ENCODE peak calls at places on chromosome 11, in eight cellular contexts. One of them, this sample, is unnamed.

GRCh38 chr11:46383404-46383758 is 1.9 kb downstream of the MDK start:
- DNase-seq in SK-N-SH: no peak
- DNase-seq in colonic mucosa: no peak
- DNase-seq in WTC11: no peak
- DNase-seq in osteoblast: no peak
- DNase-seq in AG09319: no peak
- DNase-seq in GM12865: no peak
- DNase-seq in left lung: no peak
- DNase-seq in this sample: no peak

GRCh38 chr11:6667733-6668374 is 12.2 kb upstream of the DCHS1 start:
- DNase-seq in SK-N-SH: no peak
- DNase-seq in colonic mucosa: no peak
- DNase-seq in WTC11: no peak
- DNase-seq in osteoblast: no peak
- DNase-seq in AG09319: no peak
- DNase-seq in GM12865: peak
- DNase-seq in left lung: no peak
- DNase-seq in this sample: no peak

GRCh38 chr11:19110290-19110689 is 6.7 kb upstream of the ZDHHC13 start:
- DNase-seq in SK-N-SH: no peak
- DNase-seq in colonic mucosa: no peak
- DNase-seq in WTC11: no peak
- DNase-seq in osteoblast: no peak
- DNase-seq in AG09319: no peak
- DNase-seq in GM12865: no peak
- DNase-seq in left lung: no peak
- DNase-seq in this sample: no peak

GRCh38 chr11:75429902-75430691 is 2.9 kb downstream of the KLHL35 start:
- DNase-seq in SK-N-SH: peak
- DNase-seq in colonic mucosa: peak
- DNase-seq in WTC11: peak
- DNase-seq in osteoblast: peak
- DNase-seq in AG09319: no peak
- DNase-seq in GM12865: peak
- DNase-seq in left lung: peak
- DNase-seq in this sample: no peak

GRCh38 chr11:12408156-12408770 is 30.9 kb downstream of the PARVA start:
- DNase-seq in SK-N-SH: no peak
- DNase-seq in colonic mucosa: no peak
- DNase-seq in WTC11: no peak
- DNase-seq in osteoblast: no peak
- DNase-seq in AG09319: no peak
- DNase-seq in GM12865: no peak
- DNase-seq in left lung: no peak
- DNase-seq in this sample: no peak

GRCh38 chr11:61477734-61478148 is 30.8 kb upstream of the LRRC10B start:
- DNase-seq in SK-N-SH: peak
- DNase-seq in colonic mucosa: peak
- DNase-seq in WTC11: peak
- DNase-seq in osteoblast: peak
- DNase-seq in AG09319: no peak
- DNase-seq in GM12865: peak
- DNase-seq in left lung: no peak
- DNase-seq in this sample: no peak

GRCh38 chr11:44865866-44866272 is 84.8 kb downstream of the TP53I11 start:
- DNase-seq in SK-N-SH: peak
- DNase-seq in colonic mucosa: no peak
- DNase-seq in WTC11: no peak
- DNase-seq in osteoblast: peak
- DNase-seq in AG09319: no peak
- DNase-seq in GM12865: no peak
- DNase-seq in left lung: no peak
- DNase-seq in this sample: no peak

GRCh38 chr11:103870821-103871309 is 165.6 kb upstream of the DDI1 start:
- DNase-seq in SK-N-SH: no peak
- DNase-seq in colonic mucosa: peak
- DNase-seq in WTC11: no peak
- DNase-seq in osteoblast: no peak
- DNase-seq in AG09319: no peak
- DNase-seq in GM12865: no peak
- DNase-seq in left lung: peak
- DNase-seq in this sample: no peak

GRCh38 chr11:123129920-123130319 is 65.1 kb downstream of the CLMP start:
- DNase-seq in SK-N-SH: no peak
- DNase-seq in colonic mucosa: no peak
- DNase-seq in WTC11: no peak
- DNase-seq in osteoblast: peak
- DNase-seq in AG09319: no peak
- DNase-seq in GM12865: no peak
- DNase-seq in left lung: no peak
- DNase-seq in this sample: no peak

GRCh38 chr11:105232021-105232420 is 92.5 kb upstream of the CARD18 start:
- DNase-seq in SK-N-SH: no peak
- DNase-seq in colonic mucosa: no peak
- DNase-seq in WTC11: no peak
- DNase-seq in osteoblast: no peak
- DNase-seq in AG09319: no peak
- DNase-seq in GM12865: no peak
- DNase-seq in left lung: no peak
- DNase-seq in this sample: no peak

GRCh38 chr11:94768602-94769511 is 701 bp downstream of the AMOTL1 start:
- DNase-seq in SK-N-SH: peak
- DNase-seq in colonic mucosa: no peak
- DNase-seq in WTC11: peak
- DNase-seq in osteoblast: no peak
- DNase-seq in AG09319: no peak
- DNase-seq in GM12865: no peak
- DNase-seq in left lung: peak
- DNase-seq in this sample: no peak

GRCh38 chr11:75349540-75350116 is 1.8 kb downstream of the ARRB1 start:
- DNase-seq in SK-N-SH: no peak
- DNase-seq in colonic mucosa: peak
- DNase-seq in WTC11: no peak
- DNase-seq in osteoblast: no peak
- DNase-seq in AG09319: no peak
- DNase-seq in GM12865: no peak
- DNase-seq in left lung: peak
- DNase-seq in this sample: no peak

GRCh38 chr11:96263361-96263763 is 79.6 kb downstream of the MAML2 start:
- DNase-seq in SK-N-SH: no peak
- DNase-seq in colonic mucosa: no peak
- DNase-seq in WTC11: no peak
- DNase-seq in osteoblast: no peak
- DNase-seq in AG09319: no peak
- DNase-seq in GM12865: no peak
- DNase-seq in left lung: no peak
- DNase-seq in this sample: no peak

GRCh38 chr11:128415539-128415938 is 171.8 kb downstream of the ETS1 start:
- DNase-seq in SK-N-SH: no peak
- DNase-seq in colonic mucosa: no peak
- DNase-seq in WTC11: no peak
- DNase-seq in osteoblast: no peak
- DNase-seq in AG09319: no peak
- DNase-seq in GM12865: peak
- DNase-seq in left lung: no peak
- DNase-seq in this sample: no peak

GRCh38 chr11:67281552-67282150 is 7.5 kb upstream of the ANKRD13D start:
- DNase-seq in SK-N-SH: no peak
- DNase-seq in colonic mucosa: no peak
- DNase-seq in WTC11: no peak
- DNase-seq in osteoblast: peak
- DNase-seq in AG09319: no peak
- DNase-seq in GM12865: no peak
- DNase-seq in left lung: peak
- DNase-seq in this sample: peak

GRCh38 chr11:9825315-9825714 is 161.4 kb downstream of the SWAP70 start:
- DNase-seq in SK-N-SH: no peak
- DNase-seq in colonic mucosa: no peak
- DNase-seq in WTC11: no peak
- DNase-seq in osteoblast: peak
- DNase-seq in AG09319: peak
- DNase-seq in GM12865: no peak
- DNase-seq in left lung: no peak
- DNase-seq in this sample: no peak
- TF ChIP-seq CTCF in SK-N-SH: no peak
- TF ChIP-seq CTCF in colonic mucosa: no peak
- TF ChIP-seq CTCF in WTC11: no peak
- TF ChIP-seq CTCF in osteoblast: peak
- TF ChIP-seq CTCF in AG09319: peak
- TF ChIP-seq CTCF in GM12865: no peak
- TF ChIP-seq CTCF in left lung: no peak
- TF ChIP-seq CTCF in this sample: no peak

GRCh38 chr11:73525611-73526010 is 72.3 kb downstream of the FAM168A start:
- DNase-seq in SK-N-SH: no peak
- DNase-seq in colonic mucosa: no peak
- DNase-seq in WTC11: no peak
- DNase-seq in osteoblast: no peak
- DNase-seq in AG09319: no peak
- DNase-seq in GM12865: no peak
- DNase-seq in left lung: no peak
- DNase-seq in this sample: no peak
- TF ChIP-seq CTCF in SK-N-SH: no peak
- TF ChIP-seq CTCF in colonic mucosa: no peak
- TF ChIP-seq CTCF in WTC11: no peak
- TF ChIP-seq CTCF in osteoblast: no peak
- TF ChIP-seq CTCF in AG09319: no peak
- TF ChIP-seq CTCF in GM12865: no peak
- TF ChIP-seq CTCF in left lung: no peak
- TF ChIP-seq CTCF in this sample: no peak

GRCh38 chr11:69797156-69797555 is 22.0 kb upstream of the FGF4 start:
- DNase-seq in SK-N-SH: no peak
- DNase-seq in colonic mucosa: no peak
- DNase-seq in WTC11: peak
- DNase-seq in osteoblast: peak
- DNase-seq in AG09319: no peak
- DNase-seq in GM12865: no peak
- DNase-seq in left lung: no peak
- DNase-seq in this sample: no peak
- TF ChIP-seq CTCF in SK-N-SH: no peak
- TF ChIP-seq CTCF in colonic mucosa: no peak
- TF ChIP-seq CTCF in WTC11: no peak
- TF ChIP-seq CTCF in osteoblast: no peak
- TF ChIP-seq CTCF in AG09319: no peak
- TF ChIP-seq CTCF in GM12865: no peak
- TF ChIP-seq CTCF in left lung: no peak
- TF ChIP-seq CTCF in this sample: peak

GRCh38 chr11:433111-433510 is 8.7 kb downstream of the ANO9 start:
- DNase-seq in SK-N-SH: no peak
- DNase-seq in colonic mucosa: no peak
- DNase-seq in WTC11: no peak
- DNase-seq in osteoblast: no peak
- DNase-seq in AG09319: no peak
- DNase-seq in GM12865: no peak
- DNase-seq in left lung: no peak
- DNase-seq in this sample: no peak

GRCh38 chr11:434496-434895 is 7.3 kb downstream of the ANO9 start:
- DNase-seq in SK-N-SH: peak
- DNase-seq in colonic mucosa: no peak
- DNase-seq in WTC11: no peak
- DNase-seq in osteoblast: no peak
- DNase-seq in AG09319: no peak
- DNase-seq in GM12865: no peak
- DNase-seq in left lung: no peak
- DNase-seq in this sample: no peak

GRCh38 chr11:433641-434040 is 8.2 kb downstream of the ANO9 start:
- DNase-seq in SK-N-SH: peak
- DNase-seq in colonic mucosa: no peak
- DNase-seq in WTC11: no peak
- DNase-seq in osteoblast: no peak
- DNase-seq in AG09319: no peak
- DNase-seq in GM12865: no peak
- DNase-seq in left lung: no peak
- DNase-seq in this sample: no peak

GRCh38 chr11:431921-432320 is 9.9 kb downstream of the ANO9 start:
- DNase-seq in SK-N-SH: peak
- DNase-seq in colonic mucosa: no peak
- DNase-seq in WTC11: no peak
- DNase-seq in osteoblast: no peak
- DNase-seq in AG09319: no peak
- DNase-seq in GM12865: no peak
- DNase-seq in left lung: no peak
- DNase-seq in this sample: no peak

GRCh38 chr11:432501-433100 is 9.2 kb downstream of the ANO9 start:
- DNase-seq in SK-N-SH: peak
- DNase-seq in colonic mucosa: no peak
- DNase-seq in WTC11: no peak
- DNase-seq in osteoblast: no peak
- DNase-seq in AG09319: no peak
- DNase-seq in GM12865: no peak
- DNase-seq in left lung: no peak
- DNase-seq in this sample: no peak
- TF ChIP-seq CTCF in SK-N-SH: no peak
- TF ChIP-seq CTCF in colonic mucosa: no peak
- TF ChIP-seq CTCF in WTC11: no peak
- TF ChIP-seq CTCF in osteoblast: no peak
- TF ChIP-seq CTCF in AG09319: no peak
- TF ChIP-seq CTCF in GM12865: no peak
- TF ChIP-seq CTCF in left lung: no peak
- TF ChIP-seq CTCF in this sample: no peak

DNA sequence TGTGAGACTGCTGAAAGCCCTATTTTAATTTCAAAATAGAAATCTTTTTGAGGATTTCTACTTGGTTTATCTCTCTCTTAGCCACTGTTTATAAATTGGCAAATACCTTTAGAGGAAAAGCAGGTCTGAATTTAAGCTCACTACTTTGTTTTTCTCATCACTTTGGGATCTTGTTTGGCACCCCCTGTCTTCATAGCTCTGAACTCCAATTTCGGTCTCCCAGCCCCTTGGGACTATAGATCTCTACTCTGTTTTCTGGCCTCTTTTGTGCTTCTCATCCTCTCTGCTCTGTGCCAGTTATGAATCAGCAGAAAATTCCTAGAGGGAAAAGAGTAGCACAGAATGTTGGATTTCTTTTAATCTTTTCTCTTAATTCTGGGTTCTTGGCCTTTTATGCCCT is 118.3 kb downstream of the CYP2R1 start:
- DNase-seq in SK-N-SH: no peak
- DNase-seq in colonic mucosa: no peak
- DNase-seq in WTC11: peak
- DNase-seq in osteoblast: no peak
- DNase-seq in AG09319: no peak
- DNase-seq in GM12865: no peak
- DNase-seq in left lung: no peak
- DNase-seq in this sample: no peak
- TF ChIP-seq CTCF in SK-N-SH: peak
- TF ChIP-seq CTCF in colonic mucosa: no peak
- TF ChIP-seq CTCF in WTC11: peak
- TF ChIP-seq CTCF in osteoblast: no peak
- TF ChIP-seq CTCF in AG09319: no peak
- TF ChIP-seq CTCF in GM12865: peak
- TF ChIP-seq CTCF in left lung: no peak
- TF ChIP-seq CTCF in this sample: peak